ENCODE peak calls at places on chromosomes 2 and 18, in four cellular contexts. U is stimulated activated naive CD8-positive, alpha-beta T cell treated with anti-CD3 and anti-CD28 coated beads, Interleukin-15, amount 100 ng/mL, for 72 hours; K is stimulated activated CD4-positive, alpha-beta T cell treated with anti-CD3 and anti-CD28 coated beads, Interleukin-15, amount 100 ng/mL, for 24 hours; G is K562. Q is an unnamed sample.

GRCh38 chr2:30282081-30282480 is 50.7 kb downstream of the LBH start:
- DNase-seq in K (no peak), U (no peak), G (no peak), Q (no peak)

GRCh38 chr2:76197842-76198448 is 487.2 kb upstream of the GCFC2 start:
- DNase-seq in G (peak), U (peak), K (peak), Q (peak)

GRCh38 chr2:205086689-205087088 is 541.4 kb downstream of the PARD3B start:
- DNase-seq in K (no peak), U (no peak), G (no peak), Q (no peak)

GRCh38 chr2:64525323-64525625 is 1.1 kb downstream of the AFTPH start:
- DNase-seq in U (no peak), K (peak), G (no peak), Q (no peak)

GRCh38 chr18:33316146-33316587 is 124.4 kb downstream of the CCDC178 start:
- DNase-seq in U (no peak), K (no peak), G (no peak), Q (no peak)

GRCh38 chr2:11363868-11364564 is 19.6 kb upstream of the ROCK2 start:
- DNase-seq in K (no peak), G (no peak), U (no peak), Q (no peak)

GRCh38 chr2:170944545-170944944 is 15.5 kb downstream of the GORASP2 start:
- DNase-seq in K (no peak), U (no peak), G (no peak), Q (no peak)

GRCh38 chr2:88016948-88017779 is 817 bp upstream of the RNU2-63P start:
- DNase-seq in K (peak), G (peak), U (no peak), Q (no peak)

GRCh38 chr2:150485114-150485870 is 2.2 kb downstream of the RND3 start:
- DNase-seq in K (peak), U (peak), G (no peak), Q (no peak)

GRCh38 chr2:64915510-64915900 is 73.7 kb upstream of the SLC1A4 start:
- DNase-seq in U (no peak), G (no peak), K (no peak), Q (no peak)

GRCh38 chr2:62787381-62787780 is 81.9 kb downstream of the EHBP1 start:
- DNase-seq in K (no peak), G (no peak), U (no peak), Q (no peak)

GRCh38 chr2:26978061-26978596 is 7.7 kb downstream of the MAPRE3 start:
- DNase-seq in U (no peak), K (no peak), G (peak), Q (no peak)

GRCh38 chr2:184793196-184793595 is 194.9 kb downstream of the ZNF804A start:
- DNase-seq in K (no peak), G (no peak), U (no peak), Q (no peak)

GRCh38 chr2:210556355-210556980 is at the start of gene CPS1:
- DNase-seq in U (no peak), K (no peak), G (no peak), Q (no peak)

GRCh38 chr2:203808041-203808750 is 59.4 kb upstream of the CTLA4 start:
- DNase-seq in K (no peak), G (no peak), U (no peak), Q (peak)

GRCh38 chr2:120735750-120736170 is at the start of gene GLI2:
- DNase-seq in G (peak), U (peak), K (peak), Q (no peak)

GRCh38 chr2:21599417-21599816 is 475.6 kb downstream of the TDRD15 start:
- DNase-seq in K (no peak), U (no peak), G (no peak), Q (no peak)

GRCh38 chr2:204560902-204561301 is 15.6 kb downstream of the PARD3B start:
- DNase-seq in G (no peak), U (no peak), K (no peak), Q (no peak)

GRCh38 chr2:149313512-149313972 is 16.8 kb upstream of the LYPD6 start:
- DNase-seq in G (peak), U (no peak), K (peak), Q (no peak)

GRCh38 chr2:18664421-18664820 is 75.1 kb upstream of the NT5C1B start:
- DNase-seq in G (no peak), U (no peak), K (no peak), Q (no peak)

GRCh38 chr2:137208361-137208973 is 443.1 kb downstream of the THSD7B start:
- DNase-seq in G (no peak), K (no peak), U (no peak), Q (no peak)

GRCh38 chr18:24983566-24983965 is 368.4 kb downstream of the ZNF521 start:
- DNase-seq in G (no peak), K (no peak), U (no peak), Q (no peak)

GRCh38 chr2:241598487-241598886 is 38.5 kb downstream of the THAP4 start:
- DNase-seq in G (no peak), K (no peak), U (no peak), Q (no peak)

GRCh38 chr2:96404446-96405373 is 69.1 kb downstream of the NCAPH start:
- DNase-seq in G (no peak), U (no peak), K (no peak), Q (no peak)

GRCh38 chr18:48975817-48976649 is 25.3 kb upstream of the SMAD7 start:
- DNase-seq in G (peak), U (peak), K (peak), Q (peak)

GRCh38 chr18:50611529-50611941 is 51.6 kb downstream of the MAPK4 start:
- DNase-seq in G (no peak), K (no peak), U (no peak), Q (no peak)

GRCh38 chr2:60468390-60469085 is 84.9 kb downstream of the BCL11A start:
- DNase-seq in U (no peak), G (no peak), K (no peak), Q (no peak)

GRCh38 chr2:215422676-215423075 is 13.2 kb downstream of the FN1 start:
- DNase-seq in K (no peak), U (no peak), G (no peak), Q (no peak)

Q was measured in DND-41.